ENCODE peak calls at places on chromosomes 4 and X, in six cellular contexts. P is DMS153; U is amniotic stem cell; B is body of pancreas; V is stimulated activated CD4-positive, alpha-beta T cell treated with anti-CD3 and anti-CD28 coated beads, TNF-alpha, amount 100 ng/mL, for 4 hours; Y is IMR-90. E is an unnamed sample.
A peak's percentile ranks its signal among the peaks of the same experiment; 100 is the strongest.

GRCh38 chr4:149218672-149219071 is 597.0 kb downstream of the IQCM start:
- DNase-seq in P (no peak), U (no peak), B (no peak), V (no peak), Y (no peak), E (no peak)

GRCh38 chr4:125321709-125322362 is 7.1 kb downstream of the FAT4 start:
- DNase-seq in P (no peak), U (no peak), B (no peak), V (no peak), Y (peak; percentile 61), E (no peak)

GRCh38 chr4:55398966-55399365 is 3.2 kb downstream of the TMEM165 start:
- DNase-seq in P (no peak), U (no peak), B (no peak), V (no peak), Y (peak; percentile 22), E (no peak)

GRCh38 chrX:74531081-74531480 is 83.3 kb downstream of the RLIM start:
- DNase-seq in P (no peak), U (no peak), B (no peak), V (no peak), Y (no peak), E (no peak)

GRCh38 chrX:150146271-150146888 is 208.1 kb upstream of the EOLA2 start:
- DNase-seq in P (no peak), U (no peak), B (no peak), V (no peak), Y (no peak), E (no peak)

GRCh38 chr4:74934016-74934821 is 1.3 kb downstream of the PARM1 start:
- DNase-seq in P (peak; percentile 37), U (no peak), B (peak; percentile 66), V (no peak), Y (peak; percentile 14), E (peak; percentile 51)

GRCh38 chr4:5043579-5043978 is 7.7 kb upstream of the STK32B start:
- DNase-seq in P (no peak), U (no peak), B (no peak), V (no peak), Y (no peak), E (no peak)

GRCh38 chrX:30533261-30533660 is 44.3 kb downstream of the TASL start:
- DNase-seq in P (no peak), U (no peak), B (no peak), V (no peak), Y (peak; percentile 32), E (no peak)

GRCh38 chr4:30767147-30767546 is 47.0 kb downstream of the PCDH7 start:
- DNase-seq in P (no peak), U (no peak), B (no peak), V (no peak), Y (no peak), E (no peak)

GRCh38 chr4:112189754-112190153 is 41.8 kb upstream of the AP1AR start:
- DNase-seq in P (no peak), U (no peak), B (no peak), V (no peak), Y (peak; percentile 12), E (no peak)

GRCh38 chr4:65139998-65140397 is 530.3 kb downstream of the EPHA5 start:
- DNase-seq in P (no peak), U (no peak), B (no peak), V (no peak), Y (no peak), E (no peak)

GRCh38 chr4:54001558-54002365 is 62.6 kb downstream of the CHIC2 start:
- DNase-seq in P (no peak), U (no peak), B (no peak), V (no peak), Y (no peak), E (peak; percentile 30)

GRCh38 chrX:74467656-74468055 is 46.4 kb downstream of the SLC16A2 start:
- DNase-seq in P (no peak), U (no peak), B (no peak), V (no peak), Y (no peak), E (no peak)

GRCh38 chr4:38179690-38180299 is 219.6 kb downstream of the PTTG2 start:
- DNase-seq in P (peak; percentile 37), U (peak; percentile 2), B (peak; percentile 84), V (peak; percentile 67), Y (peak; percentile 77), E (peak; percentile 92)

GRCh38 chrX:47311857-47312774 is 58.3 kb upstream of the ZNF157 start:
- DNase-seq in P (no peak), U (no peak), B (peak; percentile 58), V (no peak), Y (peak; percentile 63), E (peak; percentile 77)

GRCh38 chr4:24510091-24510490 is 74.3 kb downstream of the DHX15 start:
- DNase-seq in P (no peak), U (no peak), B (no peak), V (no peak), Y (peak; percentile 24), E (no peak)

GRCh38 chrX:69107231-69107739 is 58.0 kb downstream of the PJA1 start:
- DNase-seq in P (no peak), U (no peak), B (peak; percentile 15), V (no peak), Y (no peak), E (no peak)

GRCh38 chr4:99087887-99088484 is 602 bp downstream of the ADH5 start:
- DNase-seq in P (no peak), U (peak; percentile 62), B (peak; percentile 61), V (no peak), Y (peak; percentile 79), E (no peak)

GRCh38 chrX:26203556-26203955 is 11.3 kb downstream of the MAGEB6 start:
- DNase-seq in P (no peak), U (no peak), B (no peak), V (no peak), Y (no peak), E (no peak)

GRCh38 chrX:12891915-12892506 is 14.4 kb upstream of the TLR8 start:
- DNase-seq in P (no peak), U (no peak), B (no peak), V (no peak), Y (no peak), E (peak; percentile 64)

GRCh38 chr4:91064157-91064853 is 937.1 kb downstream of the CCSER1 start:
- DNase-seq in P (peak; percentile 97), U (no peak), B (peak; percentile 18), V (no peak), Y (no peak), E (no peak)

GRCh38 chr4:122827258-122827887 is 742 bp downstream of the FGF2 start:
- DNase-seq in P (no peak), U (no peak), B (peak; percentile 14), V (no peak), Y (peak; percentile 25), E (peak; percentile 81)

GRCh38 chrX:47568656-47569295 is 7.8 kb downstream of the ARAF start:
- DNase-seq in P (no peak), U (no peak), B (no peak), V (no peak), Y (no peak), E (peak; percentile 77)

GRCh38 chr4:99655315-99656081 is 2.1 kb downstream of the C4orf54 start:
- DNase-seq in P (peak; percentile 15), U (peak; percentile 57), B (peak; percentile 44), V (no peak), Y (peak; percentile 47), E (no peak)

GRCh38 chr4:40573593-40574311 is 55.9 kb downstream of the RBM47 start:
- DNase-seq in P (no peak), U (no peak), B (no peak), V (no peak), Y (peak; percentile 22), E (no peak)

GRCh38 chrX:108309144-108309543 is 129.1 kb downstream of the COL4A6 start:
- DNase-seq in P (no peak), U (no peak), B (no peak), V (no peak), Y (peak; percentile 79), E (no peak)

GRCh38 chrX:10039821-10040793 is 72.9 kb downstream of the CLDN34 start:
- DNase-seq in P (no peak), U (no peak), B (no peak), V (no peak), Y (no peak), E (no peak)

GRCh38 chr4:95761871-95762270 is 78.0 kb upstream of the PDHA2 start:
- DNase-seq in P (no peak), U (no peak), B (no peak), V (no peak), Y (peak; percentile 59), E (no peak)

GRCh38 chr4:35836591-35836990 is 407.7 kb downstream of the ARAP2 start:
- DNase-seq in P (no peak), U (no peak), B (no peak), V (no peak), Y (no peak), E (no peak)

GRCh38 chrX:24899391-24899790 is 116.4 kb downstream of the ARX start:
- DNase-seq in P (no peak), U (no peak), B (no peak), V (no peak), Y (no peak), E (no peak)